ENCODE peak calls at places on chromosomes 12 and 14, in seven cellular contexts. One of them, this sample, is unnamed.

GRCh38 chr14:21039585-21040369 is 2.4 kb upstream of the RNASE7 start:
- DNase-seq in CD8-positive, alpha-beta T cell: no peak
- DNase-seq in astrocyte of the cerebellum: peak; percentile 50
- DNase-seq in WTC11: peak; percentile 33
- DNase-seq in GM06990: no peak
- DNase-seq in AG04450: peak; percentile 26
- DNase-seq in AG10803: peak; percentile 74
- DNase-seq in this sample: peak; percentile 58

GRCh38 chr12:47686645-47687240 is 19.1 kb downstream of the RPAP3 start:
- DNase-seq in CD8-positive, alpha-beta T cell: no peak
- DNase-seq in astrocyte of the cerebellum: peak; percentile 29
- DNase-seq in WTC11: no peak
- DNase-seq in GM06990: no peak
- DNase-seq in AG04450: peak; percentile 26
- DNase-seq in AG10803: peak; percentile 66
- DNase-seq in this sample: peak; percentile 30

GRCh38 chr14:92460916-92461579 is 52.5 kb upstream of the RIN3 start:
- DNase-seq in CD8-positive, alpha-beta T cell: no peak
- DNase-seq in astrocyte of the cerebellum: peak; percentile 23
- DNase-seq in WTC11: no peak
- DNase-seq in GM06990: no peak
- DNase-seq in AG04450: no peak
- DNase-seq in AG10803: peak; percentile 87
- DNase-seq in this sample: no peak

GRCh38 chr14:89427426-89428162 is 10.6 kb upstream of the FOXN3 start:
- DNase-seq in CD8-positive, alpha-beta T cell: no peak
- DNase-seq in astrocyte of the cerebellum: no peak
- DNase-seq in WTC11: no peak
- DNase-seq in GM06990: no peak
- DNase-seq in AG04450: no peak
- DNase-seq in AG10803: no peak
- DNase-seq in this sample: no peak

GRCh38 chr12:22574921-22575320 is 30.6 kb upstream of the C2CD5 start:
- DNase-seq in CD8-positive, alpha-beta T cell: no peak
- DNase-seq in astrocyte of the cerebellum: no peak
- DNase-seq in WTC11: no peak
- DNase-seq in GM06990: no peak
- DNase-seq in AG04450: no peak
- DNase-seq in AG10803: no peak
- DNase-seq in this sample: no peak

GRCh38 chr12:23628836-23629235 is 320.6 kb downstream of the SOX5 start:
- DNase-seq in CD8-positive, alpha-beta T cell: no peak
- DNase-seq in astrocyte of the cerebellum: no peak
- DNase-seq in WTC11: no peak
- DNase-seq in GM06990: no peak
- DNase-seq in AG04450: no peak
- DNase-seq in AG10803: no peak
- DNase-seq in this sample: no peak

GRCh38 chr12:14256555-14257169 is 108.8 kb upstream of the ATF7IP start:
- DNase-seq in CD8-positive, alpha-beta T cell: peak; percentile 66
- DNase-seq in astrocyte of the cerebellum: peak; percentile 60
- DNase-seq in WTC11: peak; percentile 79
- DNase-seq in GM06990: no peak
- DNase-seq in AG04450: peak; percentile 73
- DNase-seq in AG10803: peak; percentile 89
- DNase-seq in this sample: peak; percentile 64

GRCh38 chr14:104851896-104852663 is 13.0 kb upstream of the CEP170B start:
- DNase-seq in CD8-positive, alpha-beta T cell: no peak
- DNase-seq in astrocyte of the cerebellum: no peak
- DNase-seq in WTC11: no peak
- DNase-seq in GM06990: no peak
- DNase-seq in AG04450: no peak
- DNase-seq in AG10803: no peak
- DNase-seq in this sample: no peak

GRCh38 chr12:131965073-131965472 is 15.3 kb downstream of the EP400 start:
- DNase-seq in CD8-positive, alpha-beta T cell: no peak
- DNase-seq in astrocyte of the cerebellum: no peak
- DNase-seq in WTC11: no peak
- DNase-seq in GM06990: no peak
- DNase-seq in AG04450: no peak
- DNase-seq in AG10803: no peak
- DNase-seq in this sample: no peak

GRCh38 chr12:4439736-4440135 is 5.9 kb downstream of the FGF6 start:
- DNase-seq in CD8-positive, alpha-beta T cell: no peak
- DNase-seq in astrocyte of the cerebellum: no peak
- DNase-seq in WTC11: no peak
- DNase-seq in GM06990: no peak
- DNase-seq in AG04450: no peak
- DNase-seq in AG10803: no peak
- DNase-seq in this sample: no peak

GRCh38 chr14:31465113-31465512 is 7.8 kb upstream of the DTD2 start:
- DNase-seq in CD8-positive, alpha-beta T cell: no peak
- DNase-seq in astrocyte of the cerebellum: no peak
- DNase-seq in WTC11: no peak
- DNase-seq in GM06990: no peak
- DNase-seq in AG04450: no peak
- DNase-seq in AG10803: peak; percentile 72
- DNase-seq in this sample: no peak

GRCh38 chr12:23950775-23951391 is 1.4 kb upstream of the SOX5 start:
- DNase-seq in CD8-positive, alpha-beta T cell: no peak
- DNase-seq in astrocyte of the cerebellum: no peak
- DNase-seq in WTC11: peak; percentile 12
- DNase-seq in GM06990: no peak
- DNase-seq in AG04450: no peak
- DNase-seq in AG10803: no peak
- DNase-seq in this sample: no peak

GRCh38 chr14:104887623-104888488 is 22.8 kb downstream of the CEP170B start:
- DNase-seq in CD8-positive, alpha-beta T cell: no peak
- DNase-seq in astrocyte of the cerebellum: no peak
- DNase-seq in WTC11: no peak
- DNase-seq in GM06990: peak; percentile 8
- DNase-seq in AG04450: no peak
- DNase-seq in AG10803: no peak
- DNase-seq in this sample: no peak

GRCh38 chr14:51441001-51441400 is 201.0 kb downstream of the TMX1 start:
- DNase-seq in CD8-positive, alpha-beta T cell: no peak
- DNase-seq in astrocyte of the cerebellum: no peak
- DNase-seq in WTC11: no peak
- DNase-seq in GM06990: no peak
- DNase-seq in AG04450: no peak
- DNase-seq in AG10803: no peak
- DNase-seq in this sample: no peak

GRCh38 chr14:70333703-70334102 is 25.8 kb downstream of the COX16 start:
- DNase-seq in CD8-positive, alpha-beta T cell: no peak
- DNase-seq in astrocyte of the cerebellum: no peak
- DNase-seq in WTC11: no peak
- DNase-seq in GM06990: no peak
- DNase-seq in AG04450: no peak
- DNase-seq in AG10803: no peak
- DNase-seq in this sample: no peak

GRCh38 chr14:38721822-38722431 is 381.1 kb downstream of the SEC23A start:
- DNase-seq in CD8-positive, alpha-beta T cell: no peak
- DNase-seq in astrocyte of the cerebellum: peak; percentile 49
- DNase-seq in WTC11: peak; percentile 79
- DNase-seq in GM06990: no peak
- DNase-seq in AG04450: no peak
- DNase-seq in AG10803: peak; percentile 48
- DNase-seq in this sample: peak; percentile 35

GRCh38 chr12:5561057-5561456 is 129.1 kb downstream of the NTF3 start:
- DNase-seq in CD8-positive, alpha-beta T cell: no peak
- DNase-seq in astrocyte of the cerebellum: no peak
- DNase-seq in WTC11: no peak
- DNase-seq in GM06990: no peak
- DNase-seq in AG04450: no peak
- DNase-seq in AG10803: no peak
- DNase-seq in this sample: no peak

GRCh38 chr12:115456946-115457689 is 773.1 kb upstream of the TBX3 start:
- DNase-seq in CD8-positive, alpha-beta T cell: no peak
- DNase-seq in astrocyte of the cerebellum: no peak
- DNase-seq in WTC11: peak; percentile 56
- DNase-seq in GM06990: no peak
- DNase-seq in AG04450: no peak
- DNase-seq in AG10803: no peak
- DNase-seq in this sample: no peak
- TF ChIP-seq CTCF in CD8-positive, alpha-beta T cell: no peak
- TF ChIP-seq CTCF in astrocyte of the cerebellum: no peak
- TF ChIP-seq CTCF in WTC11: peak; percentile 22
- TF ChIP-seq CTCF in GM06990: peak; percentile 43
- TF ChIP-seq CTCF in AG04450: no peak
- TF ChIP-seq CTCF in AG10803: no peak
- TF ChIP-seq CTCF in this sample: no peak

GRCh38 chr12:65282840-65283239 is 4.4 kb downstream of the MSRB3 start:
- DNase-seq in CD8-positive, alpha-beta T cell: no peak
- DNase-seq in astrocyte of the cerebellum: no peak
- DNase-seq in WTC11: no peak
- DNase-seq in GM06990: no peak
- DNase-seq in AG04450: no peak
- DNase-seq in AG10803: no peak
- DNase-seq in this sample: no peak
- TF ChIP-seq CTCF in CD8-positive, alpha-beta T cell: no peak
- TF ChIP-seq CTCF in astrocyte of the cerebellum: no peak
- TF ChIP-seq CTCF in WTC11: no peak
- TF ChIP-seq CTCF in GM06990: no peak
- TF ChIP-seq CTCF in AG04450: peak; percentile 21
- TF ChIP-seq CTCF in AG10803: peak; percentile 18
- TF ChIP-seq CTCF in this sample: no peak

GRCh38 chr12:74741113-74741512 is 203.5 kb downstream of the ATXN7L3B start:
- DNase-seq in CD8-positive, alpha-beta T cell: no peak
- DNase-seq in astrocyte of the cerebellum: no peak
- DNase-seq in WTC11: no peak
- DNase-seq in GM06990: no peak
- DNase-seq in AG04450: no peak
- DNase-seq in AG10803: no peak
- DNase-seq in this sample: no peak
- TF ChIP-seq CTCF in CD8-positive, alpha-beta T cell: no peak
- TF ChIP-seq CTCF in astrocyte of the cerebellum: no peak
- TF ChIP-seq CTCF in WTC11: no peak
- TF ChIP-seq CTCF in GM06990: no peak
- TF ChIP-seq CTCF in AG04450: no peak
- TF ChIP-seq CTCF in AG10803: no peak
- TF ChIP-seq CTCF in this sample: no peak

DNA sequence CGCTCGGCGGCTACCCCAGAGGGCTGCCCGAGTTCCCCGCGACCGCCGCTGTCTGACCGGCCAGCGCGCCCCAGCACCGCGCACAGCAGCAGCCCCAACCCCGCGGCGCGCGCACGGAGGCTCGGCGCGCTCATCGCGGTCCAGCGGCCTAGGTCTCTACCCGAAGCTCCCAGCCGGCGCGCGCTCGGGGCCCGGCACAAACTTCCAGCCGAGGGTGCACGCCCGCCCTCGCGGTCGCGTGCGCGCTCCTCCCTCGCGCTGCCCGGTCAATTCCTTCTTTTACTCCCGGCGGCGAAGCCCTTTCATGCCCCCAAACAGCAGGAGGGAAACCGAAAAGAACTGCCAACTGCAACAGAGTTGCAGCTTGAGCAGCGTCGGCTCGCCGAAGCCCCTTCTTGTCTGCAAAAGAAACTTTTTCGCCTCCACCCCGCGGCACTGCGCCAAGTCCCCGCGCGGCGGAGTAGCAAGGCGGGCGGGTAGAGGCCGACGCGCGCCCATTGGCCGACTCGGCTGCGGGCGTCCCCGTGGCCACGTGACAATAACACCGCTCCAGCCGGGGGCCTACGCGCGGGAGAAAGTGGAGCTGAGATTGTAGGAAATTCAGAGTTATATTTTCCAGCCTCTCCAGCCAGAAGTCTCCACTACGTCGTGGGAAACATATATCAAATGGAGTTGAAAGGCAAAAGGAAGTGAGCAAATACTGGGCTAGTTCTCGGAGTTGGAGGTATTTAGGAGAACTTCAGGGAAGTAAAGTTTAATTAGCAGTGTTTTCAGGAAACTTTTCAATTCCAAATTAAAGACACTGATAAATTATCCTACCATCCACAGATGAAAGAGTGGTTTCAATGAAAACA is at the start of gene LRIG3:
- DNase-seq in CD8-positive, alpha-beta T cell: no peak
- DNase-seq in astrocyte of the cerebellum: peak; percentile 82
- DNase-seq in WTC11: peak; percentile 79
- DNase-seq in GM06990: peak; percentile 66
- DNase-seq in AG04450: peak; percentile 76
- DNase-seq in AG10803: peak; percentile 87
- DNase-seq in this sample: peak; percentile 85
- TF ChIP-seq CTCF in CD8-positive, alpha-beta T cell: no peak
- TF ChIP-seq CTCF in astrocyte of the cerebellum: no peak
- TF ChIP-seq CTCF in WTC11: no peak
- TF ChIP-seq CTCF in GM06990: peak; percentile 30
- TF ChIP-seq CTCF in AG04450: no peak
- TF ChIP-seq CTCF in AG10803: no peak
- TF ChIP-seq CTCF in this sample: no peak

GRCh38 chr12:40327506-40327905 is 102.7 kb downstream of the LRRK2 start:
- DNase-seq in CD8-positive, alpha-beta T cell: no peak
- DNase-seq in astrocyte of the cerebellum: no peak
- DNase-seq in WTC11: no peak
- DNase-seq in GM06990: no peak
- DNase-seq in AG04450: no peak
- DNase-seq in AG10803: peak; percentile 23
- DNase-seq in this sample: no peak

GRCh38 chr12:40330180-40330579 is 105.4 kb downstream of the LRRK2 start:
- DNase-seq in CD8-positive, alpha-beta T cell: no peak
- DNase-seq in astrocyte of the cerebellum: no peak
- DNase-seq in WTC11: no peak
- DNase-seq in GM06990: no peak
- DNase-seq in AG04450: no peak
- DNase-seq in AG10803: no peak
- DNase-seq in this sample: no peak

GRCh38 chr12:40325349-40325960 is 100.7 kb downstream of the LRRK2 start:
- DNase-seq in CD8-positive, alpha-beta T cell: no peak
- DNase-seq in astrocyte of the cerebellum: no peak
- DNase-seq in WTC11: no peak
- DNase-seq in GM06990: peak; percentile 14
- DNase-seq in AG04450: no peak
- DNase-seq in AG10803: peak; percentile 4
- DNase-seq in this sample: peak; percentile 45
- TF ChIP-seq CTCF in CD8-positive, alpha-beta T cell: no peak
- TF ChIP-seq CTCF in astrocyte of the cerebellum: peak; percentile 64
- TF ChIP-seq CTCF in WTC11: no peak
- TF ChIP-seq CTCF in GM06990: peak; percentile 82
- TF ChIP-seq CTCF in AG04450: peak; percentile 50
- TF ChIP-seq CTCF in AG10803: peak; percentile 61
- TF ChIP-seq CTCF in this sample: peak; percentile 24